ENCODE peak calls at places on chromosomes 6 and 20, in nine cellular contexts. One of them, this sample, is unnamed.

GRCh38 chr6:50610562-50610961 is 102.8 kb upstream of the TFAP2D start:
- DNase-seq in D721Med: no peak
- DNase-seq in testis: no peak
- DNase-seq in OCI-LY7: no peak
- DNase-seq in astrocyte of the cerebellum: no peak
- DNase-seq in hepatocyte: no peak
- DNase-seq in Peyer's patch: no peak
- DNase-seq in HCT116: no peak
- DNase-seq in IMR-90: no peak
- DNase-seq in this sample: no peak

GRCh38 chr6:28235912-28236452 is 10.9 kb downstream of the ZSCAN9 start:
- DNase-seq in IMR-90: no peak
- DNase-seq in Peyer's patch: no peak
- DNase-seq in hepatocyte: no peak
- DNase-seq in testis: no peak
- DNase-seq in HCT116: no peak
- DNase-seq in D721Med: no peak
- DNase-seq in astrocyte of the cerebellum: no peak
- DNase-seq in OCI-LY7: no peak
- DNase-seq in this sample: no peak

GRCh38 chr6:163191704-163192537 is 222.6 kb upstream of the QKI start:
- DNase-seq in testis: no peak
- DNase-seq in hepatocyte: no peak
- DNase-seq in D721Med: no peak
- DNase-seq in Peyer's patch: no peak
- DNase-seq in IMR-90: no peak
- DNase-seq in astrocyte of the cerebellum: no peak
- DNase-seq in HCT116: no peak
- DNase-seq in OCI-LY7: no peak
- DNase-seq in this sample: no peak

GRCh38 chr6:169034523-169035167 is 219.0 kb downstream of the THBS2 start:
- DNase-seq in IMR-90: peak
- DNase-seq in OCI-LY7: no peak
- DNase-seq in astrocyte of the cerebellum: no peak
- DNase-seq in HCT116: no peak
- DNase-seq in testis: no peak
- DNase-seq in Peyer's patch: no peak
- DNase-seq in hepatocyte: no peak
- DNase-seq in D721Med: no peak
- DNase-seq in this sample: no peak

GRCh38 chr6:125421853-125422252 is 120.1 kb upstream of the HDDC2 start:
- DNase-seq in HCT116: no peak
- DNase-seq in IMR-90: no peak
- DNase-seq in OCI-LY7: no peak
- DNase-seq in testis: peak
- DNase-seq in Peyer's patch: no peak
- DNase-seq in hepatocyte: peak
- DNase-seq in D721Med: no peak
- DNase-seq in astrocyte of the cerebellum: no peak
- DNase-seq in this sample: peak

GRCh38 chr6:104573372-104573771 is 286.3 kb downstream of the HACE1 start:
- DNase-seq in Peyer's patch: no peak
- DNase-seq in OCI-LY7: no peak
- DNase-seq in HCT116: no peak
- DNase-seq in astrocyte of the cerebellum: no peak
- DNase-seq in IMR-90: no peak
- DNase-seq in hepatocyte: no peak
- DNase-seq in testis: no peak
- DNase-seq in D721Med: no peak
- DNase-seq in this sample: no peak

GRCh38 chr20:35269055-35269781 is 8.7 kb downstream of the MMP24OS start:
- DNase-seq in IMR-90: peak
- DNase-seq in D721Med: peak
- DNase-seq in hepatocyte: peak
- DNase-seq in astrocyte of the cerebellum: peak
- DNase-seq in OCI-LY7: peak
- DNase-seq in Peyer's patch: peak
- DNase-seq in HCT116: no peak
- DNase-seq in testis: peak
- DNase-seq in this sample: peak

GRCh38 chr6:148758492-148758891 is 11.7 kb downstream of the UST start:
- DNase-seq in Peyer's patch: no peak
- DNase-seq in D721Med: no peak
- DNase-seq in astrocyte of the cerebellum: no peak
- DNase-seq in hepatocyte: no peak
- DNase-seq in IMR-90: no peak
- DNase-seq in HCT116: no peak
- DNase-seq in OCI-LY7: peak
- DNase-seq in testis: no peak
- DNase-seq in this sample: no peak

GRCh38 chr20:60961551-60961950 is 290.5 kb upstream of the CDH4 start:
- DNase-seq in astrocyte of the cerebellum: no peak
- DNase-seq in OCI-LY7: no peak
- DNase-seq in hepatocyte: no peak
- DNase-seq in testis: no peak
- DNase-seq in HCT116: no peak
- DNase-seq in IMR-90: no peak
- DNase-seq in Peyer's patch: no peak
- DNase-seq in D721Med: no peak
- DNase-seq in this sample: no peak

GRCh38 chr6:108996208-108996607 is 98.4 kb downstream of the SESN1 start:
- DNase-seq in astrocyte of the cerebellum: no peak
- DNase-seq in hepatocyte: no peak
- DNase-seq in Peyer's patch: no peak
- DNase-seq in D721Med: no peak
- DNase-seq in HCT116: no peak
- DNase-seq in testis: no peak
- DNase-seq in IMR-90: no peak
- DNase-seq in OCI-LY7: no peak
- DNase-seq in this sample: no peak

GRCh38 chr6:21278078-21278790 is 315.3 kb upstream of the SOX4 start:
- DNase-seq in Peyer's patch: no peak
- DNase-seq in hepatocyte: peak
- DNase-seq in testis: no peak
- DNase-seq in OCI-LY7: no peak
- DNase-seq in IMR-90: no peak
- DNase-seq in astrocyte of the cerebellum: no peak
- DNase-seq in HCT116: no peak
- DNase-seq in D721Med: no peak
- DNase-seq in this sample: no peak

GRCh38 chr6:56293756-56294155 is 46.4 kb upstream of the COL21A1 start:
- DNase-seq in Peyer's patch: no peak
- DNase-seq in HCT116: no peak
- DNase-seq in hepatocyte: no peak
- DNase-seq in testis: peak
- DNase-seq in IMR-90: no peak
- DNase-seq in D721Med: no peak
- DNase-seq in astrocyte of the cerebellum: peak
- DNase-seq in OCI-LY7: no peak
- DNase-seq in this sample: no peak

GRCh38 chr6:56288347-56288746 is 41.0 kb upstream of the COL21A1 start:
- DNase-seq in D721Med: no peak
- DNase-seq in astrocyte of the cerebellum: no peak
- DNase-seq in hepatocyte: no peak
- DNase-seq in OCI-LY7: no peak
- DNase-seq in Peyer's patch: no peak
- DNase-seq in testis: no peak
- DNase-seq in IMR-90: no peak
- DNase-seq in HCT116: no peak
- DNase-seq in this sample: no peak

GRCh38 chr6:56291278-56291917 is 44.0 kb upstream of the COL21A1 start:
- DNase-seq in hepatocyte: no peak
- DNase-seq in OCI-LY7: no peak
- DNase-seq in HCT116: no peak
- DNase-seq in IMR-90: no peak
- DNase-seq in Peyer's patch: no peak
- DNase-seq in astrocyte of the cerebellum: no peak
- DNase-seq in testis: no peak
- DNase-seq in D721Med: no peak
- DNase-seq in this sample: no peak

GRCh38 chr6:56297022-56297995 is 49.9 kb upstream of the COL21A1 start:
- DNase-seq in hepatocyte: no peak
- DNase-seq in OCI-LY7: no peak
- DNase-seq in astrocyte of the cerebellum: no peak
- DNase-seq in IMR-90: no peak
- DNase-seq in HCT116: no peak
- DNase-seq in D721Med: no peak
- DNase-seq in Peyer's patch: no peak
- DNase-seq in testis: no peak
- DNase-seq in this sample: no peak

GRCh38 chr6:56292505-56293181 is 45.3 kb upstream of the COL21A1 start:
- DNase-seq in Peyer's patch: no peak
- DNase-seq in testis: peak
- DNase-seq in IMR-90: peak
- DNase-seq in hepatocyte: peak
- DNase-seq in D721Med: peak
- DNase-seq in HCT116: peak
- DNase-seq in OCI-LY7: peak
- DNase-seq in astrocyte of the cerebellum: peak
- DNase-seq in this sample: peak
- TF ChIP-seq CTCF in Peyer's patch: peak
- TF ChIP-seq CTCF in testis: peak
- TF ChIP-seq CTCF in IMR-90: peak
- TF ChIP-seq CTCF in hepatocyte: peak
- TF ChIP-seq CTCF in D721Med: peak
- TF ChIP-seq CTCF in HCT116: peak
- TF ChIP-seq CTCF in OCI-LY7: peak
- TF ChIP-seq CTCF in astrocyte of the cerebellum: peak
- TF ChIP-seq CTCF in this sample: peak

DNA sequence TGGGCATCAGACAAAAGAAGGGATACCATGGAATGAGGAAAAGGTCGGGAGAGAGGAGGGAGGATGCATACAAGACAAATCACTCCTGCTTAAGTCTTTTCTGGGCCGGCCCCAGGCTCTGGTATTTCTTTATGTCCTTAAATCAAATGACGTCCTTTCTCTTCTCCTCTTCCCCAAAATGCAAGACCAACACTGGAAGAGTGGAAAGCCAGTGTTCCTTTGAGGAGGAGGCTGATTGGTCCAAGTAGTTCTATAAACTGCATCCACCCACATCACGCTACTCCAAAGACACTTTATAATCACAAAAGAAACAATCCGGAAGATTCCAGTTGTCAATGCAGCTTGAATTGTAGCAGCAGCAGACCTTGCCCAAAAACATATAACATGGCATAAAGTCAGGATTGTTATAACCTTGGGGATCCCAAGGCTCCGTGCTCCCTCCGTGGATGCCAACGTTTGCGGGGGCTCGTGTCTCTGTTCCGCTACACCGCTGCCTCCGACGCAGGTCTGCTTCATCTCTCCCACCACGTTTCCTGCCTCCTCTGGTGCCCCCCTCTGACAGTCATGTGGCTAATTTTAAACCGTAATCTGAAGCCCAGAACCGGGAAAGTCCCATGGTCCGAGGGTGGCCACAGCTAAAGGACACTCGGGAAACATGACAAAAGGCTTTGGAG is 47.1 kb downstream of the MCUR1 start:
- DNase-seq in astrocyte of the cerebellum: no peak
- DNase-seq in OCI-LY7: no peak
- DNase-seq in HCT116: no peak
- DNase-seq in hepatocyte: peak
- DNase-seq in D721Med: no peak
- DNase-seq in IMR-90: peak
- DNase-seq in Peyer's patch: peak
- DNase-seq in testis: peak
- DNase-seq in this sample: no peak
- TF ChIP-seq CTCF in astrocyte of the cerebellum: no peak
- TF ChIP-seq CTCF in OCI-LY7: no peak
- TF ChIP-seq CTCF in HCT116: no peak
- TF ChIP-seq CTCF in hepatocyte: no peak
- TF ChIP-seq CTCF in D721Med: no peak
- TF ChIP-seq CTCF in IMR-90: no peak
- TF ChIP-seq CTCF in Peyer's patch: peak
- TF ChIP-seq CTCF in testis: no peak
- TF ChIP-seq CTCF in this sample: no peak

GRCh38 chr6:107637316-107637715 is 147.4 kb downstream of the SOBP start:
- DNase-seq in astrocyte of the cerebellum: no peak
- DNase-seq in testis: no peak
- DNase-seq in Peyer's patch: no peak
- DNase-seq in HCT116: no peak
- DNase-seq in IMR-90: no peak
- DNase-seq in OCI-LY7: no peak
- DNase-seq in D721Med: no peak
- DNase-seq in hepatocyte: no peak
- DNase-seq in this sample: no peak

GRCh38 chr6:107636486-107636885 is 146.6 kb downstream of the SOBP start:
- DNase-seq in hepatocyte: no peak
- DNase-seq in Peyer's patch: no peak
- DNase-seq in D721Med: no peak
- DNase-seq in IMR-90: no peak
- DNase-seq in OCI-LY7: no peak
- DNase-seq in testis: no peak
- DNase-seq in astrocyte of the cerebellum: no peak
- DNase-seq in HCT116: no peak
- DNase-seq in this sample: no peak

GRCh38 chr6:107638493-107638892 is 148.6 kb downstream of the SOBP start:
- DNase-seq in IMR-90: no peak
- DNase-seq in HCT116: no peak
- DNase-seq in D721Med: no peak
- DNase-seq in testis: no peak
- DNase-seq in astrocyte of the cerebellum: no peak
- DNase-seq in OCI-LY7: no peak
- DNase-seq in hepatocyte: no peak
- DNase-seq in Peyer's patch: no peak
- DNase-seq in this sample: no peak

GRCh38 chr6:107635058-107635515 is 145.2 kb downstream of the SOBP start:
- DNase-seq in astrocyte of the cerebellum: no peak
- DNase-seq in Peyer's patch: no peak
- DNase-seq in D721Med: no peak
- DNase-seq in IMR-90: no peak
- DNase-seq in hepatocyte: no peak
- DNase-seq in testis: no peak
- DNase-seq in OCI-LY7: no peak
- DNase-seq in HCT116: no peak
- DNase-seq in this sample: no peak

GRCh38 chr6:107637914-107638313 is 148.0 kb downstream of the SOBP start:
- DNase-seq in astrocyte of the cerebellum: no peak
- DNase-seq in D721Med: no peak
- DNase-seq in IMR-90: no peak
- DNase-seq in hepatocyte: no peak
- DNase-seq in HCT116: no peak
- DNase-seq in testis: no peak
- DNase-seq in Peyer's patch: no peak
- DNase-seq in OCI-LY7: no peak
- DNase-seq in this sample: no peak
- TF ChIP-seq CTCF in astrocyte of the cerebellum: no peak
- TF ChIP-seq CTCF in D721Med: no peak
- TF ChIP-seq CTCF in IMR-90: no peak
- TF ChIP-seq CTCF in hepatocyte: no peak
- TF ChIP-seq CTCF in HCT116: no peak
- TF ChIP-seq CTCF in testis: no peak
- TF ChIP-seq CTCF in Peyer's patch: no peak
- TF ChIP-seq CTCF in OCI-LY7: no peak
- TF ChIP-seq CTCF in this sample: no peak

GRCh38 chr6:167078745-167079144 is 44.2 kb upstream of the CCR6 start:
- DNase-seq in Peyer's patch: no peak
- DNase-seq in HCT116: no peak
- DNase-seq in astrocyte of the cerebellum: no peak
- DNase-seq in D721Med: no peak
- DNase-seq in testis: no peak
- DNase-seq in hepatocyte: no peak
- DNase-seq in OCI-LY7: no peak
- DNase-seq in IMR-90: no peak
- DNase-seq in this sample: no peak

GRCh38 chr6:167077241-167077932 is 45.5 kb upstream of the CCR6 start:
- DNase-seq in IMR-90: no peak
- DNase-seq in Peyer's patch: no peak
- DNase-seq in OCI-LY7: no peak
- DNase-seq in D721Med: no peak
- DNase-seq in HCT116: no peak
- DNase-seq in hepatocyte: no peak
- DNase-seq in testis: no peak
- DNase-seq in astrocyte of the cerebellum: no peak
- DNase-seq in this sample: no peak

GRCh38 chr6:167079853-167080297 is 43.0 kb upstream of the CCR6 start:
- DNase-seq in D721Med: no peak
- DNase-seq in astrocyte of the cerebellum: no peak
- DNase-seq in Peyer's patch: no peak
- DNase-seq in hepatocyte: no peak
- DNase-seq in testis: no peak
- DNase-seq in OCI-LY7: peak
- DNase-seq in HCT116: no peak
- DNase-seq in IMR-90: no peak
- DNase-seq in this sample: no peak
- TF ChIP-seq CTCF in D721Med: no peak
- TF ChIP-seq CTCF in astrocyte of the cerebellum: no peak
- TF ChIP-seq CTCF in Peyer's patch: peak
- TF ChIP-seq CTCF in hepatocyte: no peak
- TF ChIP-seq CTCF in testis: no peak
- TF ChIP-seq CTCF in OCI-LY7: peak
- TF ChIP-seq CTCF in HCT116: no peak
- TF ChIP-seq CTCF in IMR-90: no peak
- TF ChIP-seq CTCF in this sample: no peak